ENCODE peak calls at places on chromosomes 12 and 14, in nine cellular contexts. V is pulmonary artery endothelial cell; J is amniotic stem cell; L is T follicular helper cell; E is CD8-positive, alpha-beta memory T cell; T is NCI-H1105 treated with DMSO at 0.1 percent for 48 hours; P is cardiac fibroblast; X is T1000; N is activated gamma-delta T cell treated with Interleukin-2 at 50 U/mL for 16 hours. R is an unnamed sample.

GRCh38 chr12:46407360-46407759 is 34.8 kb upstream of the SLC38A2 start:
- DNase-seq in T (no peak), N (no peak), X (no peak), E (no peak), L (no peak), J (no peak), V (no peak), P (no peak), R (no peak)

GRCh38 chr12:52193991-52194390 is 2.2 kb upstream of the KRT80 start:
- DNase-seq in E (no peak), N (no peak), V (peak; percentile 20), L (no peak), T (no peak), J (no peak), X (no peak), P (peak; percentile 48), R (no peak)

GRCh38 chr14:99891266-99891665 is 98.1 kb downstream of the EML1 start:
- DNase-seq in P (no peak), E (no peak), V (no peak), X (no peak), L (no peak), N (no peak), J (no peak), T (no peak), R (no peak)

GRCh38 chr14:31261859-31262739 is 54.5 kb upstream of the HECTD1 start:
- DNase-seq in N (no peak), V (no peak), E (no peak), L (no peak), J (no peak), P (peak; percentile 85), T (peak; percentile 88), X (no peak), R (no peak)

GRCh38 chr14:104143071-104143470 is 4.7 kb downstream of the KIF26A start:
- DNase-seq in P (no peak), V (no peak), L (no peak), N (no peak), E (no peak), X (no peak), J (no peak), T (no peak), R (no peak)

GRCh38 chr12:27652174-27652763 is 44.0 kb upstream of the REP15 start:
- DNase-seq in P (peak; percentile 91), J (peak; percentile 75), E (no peak), V (peak; percentile 60), X (peak; percentile 61), N (peak; percentile 19), T (peak; percentile 68), L (no peak), R (no peak)

GRCh38 chr14:50800032-50800431 is 30.9 kb downstream of the NIN start:
- DNase-seq in L (no peak), X (no peak), N (no peak), J (no peak), T (no peak), E (no peak), P (peak; percentile 63), V (no peak), R (no peak)

GRCh38 chr12:105820407-105821140 is 318.2 kb downstream of the NUAK1 start:
- DNase-seq in T (no peak), E (no peak), V (no peak), J (no peak), P (peak; percentile 88), N (no peak), X (no peak), L (no peak), R (no peak)

GRCh38 chr12:49358548-49359141 is 8.6 kb upstream of the SPATS2 start:
- DNase-seq in V (no peak), L (peak; percentile 34), E (peak; percentile 43), T (peak; percentile 62), J (no peak), P (peak; percentile 84), N (peak; percentile 59), X (no peak), R (peak; percentile 47)

GRCh38 chr14:101776315-101776714 is 14.8 kb downstream of the PPP2R5C start:
- DNase-seq in P (no peak), V (no peak), L (no peak), E (no peak), T (no peak), J (no peak), N (no peak), X (no peak), R (no peak)

GRCh38 chr12:49912846-49913245 is 9.1 kb upstream of the FAIM2 start:
- DNase-seq in V (no peak), E (no peak), X (no peak), N (no peak), L (no peak), P (no peak), T (no peak), J (no peak), R (no peak)

GRCh38 chr14:59407246-59407615 is 57.9 kb downstream of the GPR135 start:
- DNase-seq in E (no peak), X (peak; percentile 35), J (peak; percentile 81), V (peak; percentile 82), L (no peak), N (no peak), P (peak; percentile 97), T (no peak), R (no peak)

GRCh38 chr14:50920482-50921225 is 23.6 kb downstream of the PYGL start:
- DNase-seq in J (peak; percentile 43), E (no peak), X (peak; percentile 19), L (no peak), V (no peak), T (no peak), N (no peak), P (peak; percentile 92), R (no peak)

GRCh38 chr14:105448706-105449111 is 25.9 kb upstream of the CRIP2 start:
- DNase-seq in L (peak; percentile 59), J (peak; percentile 3), T (no peak), N (peak; percentile 56), P (peak; percentile 69), V (no peak), X (peak; percentile 43), E (peak; percentile 55), R (peak; percentile 64)

GRCh38 chr12:46198913-46199312 is 69.9 kb downstream of the SLC38A1 start:
- DNase-seq in E (no peak), N (no peak), P (no peak), J (no peak), V (no peak), L (no peak), T (no peak), X (no peak), R (no peak)

GRCh38 chr12:10943167-10943566 is 4.1 kb upstream of the TAS2R14 start:
- DNase-seq in N (no peak), T (no peak), E (no peak), L (no peak), V (no peak), J (no peak), P (no peak), X (no peak), R (no peak)

GRCh38 chr12:19223695-19224094 is 94.2 kb downstream of the PLEKHA5 start:
- DNase-seq in V (no peak), E (no peak), P (no peak), L (no peak), N (no peak), T (no peak), X (no peak), J (no peak), R (no peak)

GRCh38 chr14:99803803-99804202 is 10.6 kb downstream of the EML1 start:
- DNase-seq in J (no peak), L (no peak), E (no peak), X (no peak), T (peak; percentile 92), V (no peak), P (no peak), N (no peak), R (no peak)

GRCh38 chr14:85234626-85235025 is 295.3 kb upstream of the FLRT2 start:
- DNase-seq in E (no peak), V (no peak), X (no peak), T (no peak), J (no peak), N (no peak), L (no peak), P (no peak), R (no peak)

GRCh38 chr14:72745991-72746980 is 147.6 kb downstream of the DPF3 start:
- DNase-seq in V (no peak), L (no peak), P (peak; percentile 92), E (no peak), N (no peak), T (no peak), J (no peak), X (peak; percentile 62), R (no peak)

GRCh38 chr12:20128926-20129325 is 239.4 kb upstream of the PDE3A start:
- DNase-seq in L (no peak), T (no peak), V (no peak), N (no peak), J (no peak), P (no peak), X (no peak), E (no peak), R (no peak)

GRCh38 chr12:52524898-52525591 is 4.9 kb upstream of the KRT5 start:
- DNase-seq in N (no peak), L (no peak), V (no peak), E (no peak), P (no peak), T (no peak), J (no peak), X (no peak), R (no peak)

GRCh38 chr14:74979442-74980397 is 23.0 kb upstream of the EIF2B2 start:
- DNase-seq in L (no peak), X (peak; percentile 78), E (no peak), N (no peak), T (no peak), J (no peak), V (peak; percentile 32), P (no peak), R (no peak)

GRCh38 chr12:96078281-96078761 is 42.9 kb upstream of the LTA4H start:
- DNase-seq in T (no peak), X (no peak), V (no peak), E (no peak), N (no peak), P (peak; percentile 29), L (no peak), J (no peak), R (no peak)

GRCh38 chr12:66144796-66145754 is 14.5 kb upstream of the LLPH start:
- DNase-seq in J (peak; percentile 62), V (peak; percentile 64), L (no peak), X (peak; percentile 29), E (no peak), P (peak; percentile 94), N (no peak), T (peak; percentile 58), R (no peak)

GRCh38 chr12:915090-915489 is 34.4 kb downstream of the RAD52 start:
- DNase-seq in X (no peak), N (no peak), J (no peak), P (no peak), E (no peak), L (no peak), T (no peak), V (peak; percentile 15), R (no peak)

GRCh38 chr12:98551787-98552186 is 36.4 kb downstream of the TMPO start:
- DNase-seq in E (no peak), P (no peak), X (no peak), T (no peak), V (no peak), J (no peak), L (no peak), N (no peak), R (no peak)